ENCODE peak calls at places on chromosome 18, in nine cellular contexts. K is transverse colon, X is psoas muscle, V is body of pancreas, R is mammary epithelial cell, O is GM23338, P is stomach, I is A549, T is OCI-LY7. A is an unnamed sample.

GRCh38 chr18:79927597-79928562 is 23.6 kb downstream of the SLC66A2 start:
- DNase-seq in I (no peak), X (peak; percentile 49), R (no peak), P (peak; percentile 16), K (peak; percentile 5), T (no peak), V (no peak), O (no peak), A (peak; percentile 18)

GRCh38 chr18:49853436-49853835 is 40.1 kb upstream of the ACAA2 start:
- DNase-seq in K (no peak), V (no peak), X (no peak), R (no peak), I (no peak), T (no peak), P (no peak), O (no peak), A (no peak)

GRCh38 chr18:50805732-50806131 is 14.1 kb downstream of the MRO start:
- DNase-seq in V (no peak), O (no peak), T (no peak), R (peak; percentile 42), I (no peak), P (no peak), X (no peak), K (no peak), A (no peak)

GRCh38 chr18:55927831-55928230 is 339.8 kb upstream of the TCF4 start:
- DNase-seq in V (no peak), I (no peak), X (no peak), T (no peak), R (no peak), K (no peak), P (no peak), O (no peak), A (no peak)

GRCh38 chr18:13513015-13513414 is 213.3 kb downstream of the FAM210A start:
- DNase-seq in K (no peak), X (peak; percentile 81), I (no peak), P (no peak), R (no peak), T (no peak), V (no peak), O (no peak), A (no peak)

GRCh38 chr18:57969824-57970223 is 74.2 kb upstream of the NEDD4L start:
- DNase-seq in I (no peak), O (no peak), R (no peak), V (no peak), T (no peak), P (no peak), X (no peak), K (no peak), A (no peak)

GRCh38 chr18:33573193-33573592 is 4.8 kb upstream of the ASXL3 start:
- DNase-seq in O (no peak), R (no peak), V (no peak), K (no peak), T (no peak), X (no peak), P (no peak), I (no peak), A (no peak)

GRCh38 chr18:43380098-43380672 is 102.9 kb upstream of the SYT4 start:
- DNase-seq in T (no peak), P (no peak), V (no peak), R (no peak), K (no peak), X (no peak), I (no peak), O (no peak), A (no peak)

GRCh38 chr18:79511671-79512301 is 116.1 kb downstream of the NFATC1 start:
- DNase-seq in R (no peak), V (no peak), O (no peak), P (peak; percentile 43), X (peak; percentile 45), K (peak; percentile 5), I (no peak), T (no peak), A (peak; percentile 40)

GRCh38 chr18:60549338-60549960 is 176.9 kb upstream of the MC4R start:
- DNase-seq in V (peak; percentile 54), X (no peak), T (peak; percentile 70), P (no peak), O (peak; percentile 89), I (peak; percentile 1), K (no peak), R (peak; percentile 35), A (no peak)

GRCh38 chr18:41025666-41026065 is 929.4 kb upstream of the PIK3C3 start:
- DNase-seq in V (no peak), T (peak; percentile 0), X (no peak), P (no peak), O (no peak), R (no peak), K (no peak), I (no peak), A (no peak)

DNA sequence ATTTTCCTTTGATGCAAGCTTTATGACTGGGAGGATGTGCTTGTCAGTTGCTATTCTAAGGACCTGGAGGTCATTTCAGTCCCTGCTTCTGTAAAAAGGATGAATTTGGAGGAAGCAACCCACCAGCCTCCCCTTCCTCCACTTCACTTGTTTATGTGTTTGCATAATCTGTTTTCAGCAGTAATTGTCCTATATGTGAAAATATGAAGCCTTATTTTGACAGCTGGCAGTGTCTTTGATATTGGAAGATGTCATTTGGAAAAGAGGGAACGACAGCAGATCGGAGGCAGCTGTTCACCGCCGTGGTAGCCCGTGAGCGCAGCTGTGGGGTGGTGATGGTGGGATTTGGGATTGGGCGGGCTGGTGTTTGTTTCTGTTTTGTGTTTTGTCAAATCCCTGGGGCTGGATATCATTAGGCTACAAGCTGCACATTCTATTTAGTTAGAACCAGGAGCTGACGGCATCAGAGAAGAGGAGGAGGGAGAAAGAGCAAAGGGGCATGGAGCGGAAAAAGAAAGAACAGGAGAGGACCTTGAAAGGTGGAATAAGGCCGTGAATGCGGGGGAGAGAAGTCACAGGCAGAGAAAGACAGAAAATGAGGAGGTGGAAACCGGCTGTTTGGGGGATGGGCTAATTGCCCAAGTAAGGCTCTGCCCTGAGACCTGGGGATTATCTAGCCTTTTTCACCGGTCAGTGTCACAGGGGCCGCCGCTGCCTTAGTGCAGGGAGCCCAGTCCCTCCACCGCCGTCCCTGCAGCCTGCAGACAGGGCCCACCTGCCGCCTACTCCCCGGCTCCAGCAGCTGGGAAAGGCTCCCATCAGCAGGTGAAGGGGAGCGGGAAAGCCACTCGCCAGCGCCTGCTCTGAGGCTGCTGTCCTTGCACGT is 87.9 kb downstream of the ZCCHC2 start:
- DNase-seq in X (no peak), R (no peak), T (no peak), O (peak; percentile 57), I (no peak), V (no peak), P (no peak), K (no peak), A (no peak)
- H3K4me3 ChIP-seq in X (peak overlapping the region; percentile 46), R (no peak overlapping the region), T (no peak overlapping the region), O (peak overlapping the region; percentile 36), I (no peak overlapping the region), V (no peak overlapping the region), P (peak overlapping the region; percentile 21), K (no peak overlapping the region), A (no peak overlapping the region)

GRCh38 chr18:24878289-24878688 is 417.9 kb downstream of the HRH4 start:
- DNase-seq in X (no peak), V (no peak), R (peak; percentile 8), O (peak; percentile 61), P (no peak), I (no peak), T (peak; percentile 61), K (no peak), A (no peak)
- TF ChIP-seq CTCF in X (peak; percentile 72), V (no peak), R (peak; percentile 55), O (peak; percentile 71), P (no peak), I (no peak), T (peak; percentile 92), K (peak; percentile 51), A (no peak)

DNA sequence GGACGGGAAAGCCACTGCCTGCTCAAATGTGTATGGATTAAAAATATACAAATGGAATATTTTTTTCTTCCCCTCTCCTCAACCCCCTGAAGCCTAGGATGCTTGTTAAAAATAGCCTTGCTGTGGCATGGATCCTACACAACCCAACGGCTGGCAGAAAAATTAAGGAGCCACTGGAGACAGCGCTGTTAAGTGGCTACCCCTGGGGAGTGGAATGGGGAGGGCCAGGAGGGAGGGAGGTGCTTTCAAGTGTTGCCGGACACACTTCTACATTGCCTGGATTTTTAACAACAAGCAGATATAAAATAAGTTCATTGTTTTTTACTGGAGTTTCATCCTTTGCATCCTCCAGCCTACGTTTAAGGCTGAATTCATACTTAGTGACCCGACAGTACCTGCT is 66.6 kb downstream of the ZBTB7C start:
- DNase-seq in R (no peak), O (no peak), K (no peak), T (no peak), X (no peak), I (no peak), P (no peak), V (no peak), A (no peak)
- H3K4me1 ChIP-seq in R (peaks cover 18% of the 10 kb centered on the region), O (no peaks in the 10 kb centered on the region), K (no peaks in the 10 kb centered on the region), T (no peaks in the 10 kb centered on the region), X (no peaks in the 10 kb centered on the region), I (no peaks in the 10 kb centered on the region), P (peaks cover 7% of the 10 kb centered on the region), V (peaks cover 8% of the 10 kb centered on the region), A (no peaks in the 10 kb centered on the region)

DNA sequence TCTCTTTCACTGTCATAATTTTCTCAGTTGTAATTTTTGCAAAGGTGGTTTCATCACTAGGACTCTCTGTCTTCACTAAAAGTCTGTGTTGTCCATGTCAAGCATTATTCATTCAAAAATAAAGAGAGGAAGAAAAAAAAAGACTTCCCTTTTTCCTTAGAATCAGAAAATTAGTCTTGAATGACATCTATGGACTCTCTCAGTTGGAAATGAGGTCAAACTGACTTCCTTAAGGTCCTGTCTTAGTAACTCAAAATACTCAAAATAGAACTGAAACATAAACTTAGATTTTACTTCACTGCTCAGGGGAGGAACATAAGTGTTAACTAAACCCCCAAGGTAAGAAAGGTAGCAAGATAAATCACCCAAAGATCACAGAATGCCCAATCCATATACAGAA is 2.2 kb upstream of the ZNF407 start:
- DNase-seq in X (no peak), P (no peak), I (no peak), V (no peak), R (no peak), T (no peak), K (no peak), O (no peak), A (no peak)
- H3K4me3 ChIP-seq in X (peak overlapping the region; percentile 98), P (no peak overlapping the region), I (no peak overlapping the region), V (no peak overlapping the region), R (peak overlapping the region; percentile 92), T (peak overlapping the region; percentile 77), K (no peak overlapping the region), O (no peak overlapping the region), A (no peak overlapping the region)

DNA sequence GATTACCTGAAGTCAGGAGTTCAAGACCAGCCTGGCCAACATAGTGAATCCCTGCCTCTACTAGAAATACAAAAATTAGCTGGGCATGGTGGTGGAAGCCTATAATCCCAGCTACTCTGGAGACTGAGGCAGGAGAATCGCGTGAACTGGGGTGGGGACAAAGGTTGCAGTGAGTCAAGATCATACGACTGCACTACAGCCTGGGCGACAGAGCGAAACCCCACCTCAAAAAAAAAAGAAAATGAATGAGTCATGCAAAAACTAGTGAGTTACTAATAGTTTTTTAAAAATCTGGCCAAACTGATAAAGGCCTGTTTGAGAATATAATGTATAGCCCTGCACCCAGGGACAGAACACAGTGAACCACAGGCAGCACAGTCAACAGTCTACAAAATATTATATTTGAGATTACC is 17.5 kb downstream of the AFG3L2 start:
- DNase-seq in P (no peak), V (no peak), X (no peak), T (no peak), R (peak; percentile 15), I (no peak), O (no peak), K (no peak), A (no peak)
- TF ChIP-seq CTCF in P (no peak), V (no peak), X (no peak), T (no peak), R (no peak), I (no peak), O (no peak), K (no peak), A (no peak)